ENCODE peak calls at places on chromosome 11, in five cellular contexts. W is CD4-positive, alpha-beta T cell; R is CD8-positive, alpha-beta T cell; P is coronary artery; U is MM.1S. C is an unnamed sample.

GRCh38 chr11:72646472-72646871 is 27.8 kb downstream of the PDE2A start:
- DNase-seq in W (no peak), R (no peak), P (no peak), U (no peak), C (no peak)

GRCh38 chr11:2587976-2588748 is 111.6 kb downstream of the KCNQ1OT1 start:
- DNase-seq in W (no peak), R (no peak), P (no peak), U (no peak), C (no peak)

GRCh38 chr11:36306888-36307287 is 10.8 kb downstream of the PRR5L start:
- DNase-seq in W (no peak), R (no peak), P (no peak), U (peak; percentile 49), C (no peak)

GRCh38 chr11:35343033-35343598 is 76.2 kb downstream of the SLC1A2 start:
- DNase-seq in W (no peak), R (no peak), P (no peak), U (peak; percentile 26), C (no peak)

GRCh38 chr11:79331251-79331901 is 109.5 kb downstream of the TENM4 start:
- DNase-seq in W (no peak), R (no peak), P (no peak), U (no peak), C (no peak)

GRCh38 chr11:131885371-131885770 is 515.0 kb downstream of the NTM start:
- DNase-seq in W (no peak), R (no peak), P (no peak), U (no peak), C (no peak)

GRCh38 chr11:88552377-88553029 is 215.0 kb upstream of the CTSC start:
- DNase-seq in W (peak; percentile 4), R (peak; percentile 70), P (no peak), U (peak; percentile 72), C (peak; percentile 34)

GRCh38 chr11:70407814-70408213 is 9.5 kb downstream of the CTTN start:
- DNase-seq in W (no peak), R (no peak), P (no peak), U (no peak), C (no peak)

DNA sequence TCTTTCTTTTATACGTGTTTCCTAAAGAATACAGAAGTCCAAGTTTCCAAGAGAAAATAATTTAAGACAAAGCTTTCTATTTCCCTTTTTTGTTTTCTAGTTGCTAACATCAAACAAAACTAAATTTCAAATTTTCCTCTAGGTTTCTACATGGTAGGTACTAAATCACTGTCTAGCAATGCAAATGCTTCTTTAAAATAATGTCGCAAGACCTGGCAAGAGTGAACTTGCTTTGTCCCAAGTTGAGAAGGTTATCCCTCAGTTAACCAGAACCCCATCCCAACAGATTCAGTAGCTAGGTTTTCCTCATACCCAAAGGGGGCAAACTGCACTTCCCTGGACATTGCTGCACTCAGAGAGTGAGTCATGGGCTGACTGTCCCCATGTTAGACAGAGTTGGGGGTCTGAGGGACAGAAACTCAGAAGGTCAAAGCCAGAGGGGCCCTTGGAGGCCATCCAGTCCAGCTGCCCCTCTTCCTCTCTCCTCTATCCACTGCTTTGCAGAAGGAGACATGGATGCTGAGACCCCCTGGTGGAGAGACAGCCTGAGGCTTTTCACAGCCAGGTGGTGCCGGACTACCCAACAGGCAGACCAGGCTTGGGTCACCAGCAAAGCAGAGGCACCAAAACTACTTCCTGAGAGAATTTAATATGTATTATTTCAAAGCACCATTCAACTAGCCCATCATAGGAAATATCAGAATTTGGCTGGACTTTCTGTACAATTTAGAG is 23.1 kb downstream of the OR2AT4 start:
- DNase-seq in W (no peak), R (no peak), P (no peak), U (no peak), C (no peak)
- TF ChIP-seq CTCF in W (no peak), R (no peak), P (no peak), U (no peak), C (no peak)

DNA sequence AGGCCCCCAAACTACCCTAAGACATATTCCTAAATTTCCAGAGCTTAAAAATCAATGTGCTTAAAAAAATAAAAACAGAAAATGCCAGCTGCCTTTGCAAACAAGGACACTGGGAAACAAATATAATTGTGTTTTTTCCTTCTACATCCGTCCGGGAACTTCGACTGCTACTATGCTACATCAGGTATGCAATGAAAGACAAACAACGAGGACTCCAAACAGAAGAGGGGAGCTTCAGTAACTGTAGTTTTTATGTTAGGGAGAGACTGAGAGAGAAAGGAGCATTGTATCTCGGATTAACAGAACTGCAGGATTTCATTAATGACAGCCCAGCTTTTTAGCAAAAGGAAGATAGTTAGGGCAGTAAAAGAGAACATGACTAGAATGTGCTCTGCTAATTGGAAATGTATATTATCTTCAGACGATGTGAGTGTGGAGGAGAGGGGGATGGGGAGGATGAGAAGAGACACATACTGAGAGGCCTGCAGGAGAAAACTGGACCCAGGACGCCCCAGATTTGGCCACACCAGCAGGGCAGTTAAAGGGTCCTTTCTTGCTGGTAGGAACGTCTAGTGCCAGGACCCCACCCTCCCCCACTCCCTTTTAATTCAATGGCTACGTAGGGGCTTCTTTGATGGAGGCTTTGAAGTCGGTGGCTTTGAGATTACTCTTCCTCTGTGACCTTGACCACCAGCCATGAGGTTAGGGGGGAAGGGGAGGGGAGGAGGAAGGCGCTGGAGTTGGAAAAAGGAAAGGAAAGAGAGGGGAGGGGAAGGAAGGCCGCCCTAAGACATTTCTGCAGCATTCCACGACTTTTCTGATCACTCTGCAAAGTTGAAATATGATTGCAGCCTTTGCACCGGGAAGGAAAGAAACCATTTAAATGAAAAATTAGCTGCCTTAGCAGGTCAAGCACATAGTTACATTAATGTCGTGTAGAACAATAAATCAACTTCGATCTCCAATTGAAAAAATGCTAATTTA is 187.1 kb downstream of the BLID start:
- DNase-seq in W (no peak), R (no peak), P (no peak), U (no peak), C (no peak)
- H3K27ac ChIP-seq in W (no peak overlapping the region), R (no peak overlapping the region), P (no peak overlapping the region), U (no peak overlapping the region), C (no peak overlapping the region)

GRCh38 chr11:47289856-47290255 is 19.9 kb downstream of the MADD start:
- DNase-seq in W (no peak), R (no peak), P (no peak), U (no peak), C (no peak)
- TF ChIP-seq CTCF in W (no peak), R (no peak), P (no peak), U (no peak), C (no peak)

DNA sequence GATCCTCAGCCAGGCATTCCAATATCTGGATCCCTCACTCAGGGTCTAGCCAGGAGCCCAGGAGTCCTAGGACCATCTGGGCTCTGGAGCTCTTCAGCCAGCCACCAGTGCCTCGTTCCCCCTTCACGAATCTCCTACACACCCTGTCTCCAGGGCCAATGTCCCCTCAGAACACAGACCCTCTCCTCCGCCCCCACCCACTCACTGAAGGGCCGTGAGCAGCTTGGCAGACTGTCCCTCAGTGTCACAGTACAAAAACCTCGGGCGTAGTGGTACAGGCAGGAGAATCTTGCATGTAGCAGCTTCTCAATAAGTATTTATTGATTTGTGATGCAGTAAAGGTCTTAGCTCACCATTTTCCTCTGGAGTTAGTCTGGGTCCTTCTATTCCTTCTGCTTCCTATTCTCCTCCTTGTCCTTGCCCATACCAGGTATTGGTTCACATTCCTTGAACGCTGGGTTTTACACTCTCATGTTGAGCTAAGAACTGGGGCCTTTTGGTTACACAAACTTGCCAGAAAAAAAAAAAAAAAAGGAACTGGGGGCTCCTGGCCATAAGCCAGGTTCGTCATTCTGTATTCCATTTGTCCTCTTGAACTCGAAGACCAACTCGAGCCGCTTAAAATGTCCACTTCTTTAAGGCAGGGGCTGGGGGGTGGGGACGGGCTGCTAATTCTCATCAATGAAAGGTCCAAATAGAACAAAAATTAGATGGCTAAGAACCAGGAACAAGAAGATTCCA is 2.3 kb downstream of the CXCR5 start:
- DNase-seq in W (no peak), R (no peak), P (no peak), U (no peak), C (no peak)
- H3K27ac ChIP-seq in W (no peak overlapping the region), R (no peak overlapping the region), P (peak overlapping the region; percentile 96), U (no peak overlapping the region), C (no peak overlapping the region)

GRCh38 chr11:115871161-115871750 is 367.0 kb upstream of the CADM1 start:
- DNase-seq in W (no peak), R (no peak), P (no peak), U (no peak), C (no peak)

GRCh38 chr11:115872418-115872817 is 368.2 kb upstream of the CADM1 start:
- DNase-seq in W (no peak), R (no peak), P (no peak), U (no peak), C (no peak)

GRCh38 chr11:115869131-115869530 is 364.9 kb upstream of the CADM1 start:
- DNase-seq in W (no peak), R (no peak), P (no peak), U (no peak), C (no peak)

GRCh38 chr11:115873813-115874212 is 369.6 kb upstream of the CADM1 start:
- DNase-seq in W (no peak), R (no peak), P (no peak), U (no peak), C (no peak)

GRCh38 chr11:115869780-115870431 is 365.7 kb upstream of the CADM1 start:
- DNase-seq in W (no peak), R (no peak), P (no peak), U (no peak), C (no peak)
- TF ChIP-seq CTCF in W (no peak), R (no peak), P (no peak), U (peak; percentile 37), C (no peak)

GRCh38 chr11:46360878-46361277 is 13.6 kb downstream of the DGKZ start:
- DNase-seq in W (no peak), R (no peak), P (no peak), U (no peak), C (no peak)
- H3K27ac ChIP-seq in W (peak overlapping the region; percentile 81), R (peak overlapping the region; percentile 70), P (peak overlapping the region; percentile 86), U (no peak overlapping the region), C (peak overlapping the region; percentile 85)

GRCh38 chr11:133663586-133663985 is 131.3 kb upstream of the OPCML start:
- DNase-seq in W (no peak), R (no peak), P (no peak), U (no peak), C (no peak)

GRCh38 chr11:133669371-133670046 is 137.2 kb upstream of the OPCML start:
- DNase-seq in W (no peak), R (no peak), P (no peak), U (no peak), C (no peak)
- TF ChIP-seq CTCF in W (no peak), R (no peak), P (no peak), U (no peak), C (no peak)

C was measured in RWPE1.